ENCODE peak calls at places on chromosome 4, in nine cellular contexts. B is T-helper 2 cell, K is PC-3, A is NCI-H1092, H is GM12865, S is foreskin fibroblast, G is fibroblast of mammary gland, L is KG1, O is T-helper 1 cell. X is an unnamed sample.

GRCh38 chr4:86967798-86968197 is 33.0 kb downstream of the AFF1 start:
- DNase-seq in B (no peak), K (no peak), A (no peak), H (no peak), S (peak; percentile 41), G (peak; percentile 49), L (no peak), O (no peak), X (no peak)

GRCh38 chr4:102610007-102610406 is 108.8 kb downstream of the NFKB1 start:
- DNase-seq in B (no peak), K (peak; percentile 22), A (no peak), H (peak; percentile 24), S (peak; percentile 24), G (peak; percentile 24), L (no peak), O (no peak), X (no peak)

GRCh38 chr4:183831026-183831446 is 74.1 kb upstream of the STOX2 start:
- DNase-seq in B (no peak), K (no peak), A (no peak), H (no peak), S (no peak), G (no peak), L (no peak), O (no peak), X (no peak)

GRCh38 chr4:1199556-1200331 is 27.4 kb upstream of the SPON2 start:
- DNase-seq in B (no peak), K (no peak), A (no peak), H (no peak), S (no peak), G (no peak), L (no peak), O (no peak), X (no peak)

GRCh38 chr4:169795585-169795984 is 37.8 kb upstream of the HPF1 start:
- DNase-seq in B (no peak), K (peak; percentile 50), A (no peak), H (no peak), S (peak; percentile 61), G (peak; percentile 61), L (no peak), O (no peak), X (no peak)

GRCh38 chr4:119559044-119559647 is 69.5 kb downstream of the PDE5A start:
- DNase-seq in B (no peak), K (peak; percentile 66), A (peak; percentile 32), H (peak; percentile 25), S (peak; percentile 73), G (peak; percentile 71), L (no peak), O (no peak), X (peak; percentile 29)

GRCh38 chr4:162016991-162017390 is 146.8 kb downstream of the FSTL5 start:
- DNase-seq in B (no peak), K (no peak), A (no peak), H (no peak), S (no peak), G (no peak), L (no peak), O (no peak), X (no peak)

GRCh38 chr4:139922625-139923024 is 231.4 kb downstream of the MAML3 start:
- DNase-seq in B (no peak), K (peak; percentile 52), A (peak; percentile 73), H (no peak), S (peak; percentile 61), G (peak; percentile 50), L (no peak), O (no peak), X (peak; percentile 45)

GRCh38 chr4:184815046-184815877 is 10.5 kb downstream of the ACSL1 start:
- DNase-seq in B (peak; percentile 36), K (peak; percentile 72), A (peak; percentile 80), H (peak; percentile 91), S (peak; percentile 80), G (peak; percentile 80), L (no peak), O (no peak), X (peak; percentile 88)

GRCh38 chr4:39446842-39447573 is 11.7 kb downstream of the RPL9 start:
- DNase-seq in B (peak; percentile 48), K (peak; percentile 18), A (no peak), H (peak; percentile 91), S (peak; percentile 74), G (peak; percentile 63), L (no peak), O (peak; percentile 22), X (no peak)

GRCh38 chr4:181752516-181752915 is 490.7 kb upstream of the TENM3 start:
- DNase-seq in B (no peak), K (no peak), A (no peak), H (no peak), S (no peak), G (peak; percentile 42), L (no peak), O (no peak), X (no peak)

GRCh38 chr4:22434895-22435294 is 81.0 kb downstream of the ADGRA3 start:
- DNase-seq in B (no peak), K (peak; percentile 48), A (peak; percentile 31), H (peak; percentile 58), S (peak; percentile 71), G (peak; percentile 62), L (no peak), O (no peak), X (no peak)

GRCh38 chr4:108240356-108240755 is 71.6 kb upstream of the LEF1 start:
- DNase-seq in B (no peak), K (no peak), A (no peak), H (no peak), S (peak; percentile 35), G (peak; percentile 43), L (no peak), O (no peak), X (no peak)